ENCODE peak calls at places on chromosomes 16 and 17, in four cellular contexts. One of them, this sample, is unnamed.

GRCh38 chr16:10984509-10984908 is 40.1 kb downstream of the CLEC16A start:
- DNase-seq in substantia nigra: no peak
- DNase-seq in lung: no peak
- DNase-seq in CD4-positive, alpha-beta T cell: no peak
- DNase-seq in this sample: no peak

GRCh38 chr17:63497708-63498483 is 21.0 kb downstream of the ACE start:
- DNase-seq in substantia nigra: no peak
- DNase-seq in CD4-positive, alpha-beta T cell: no peak
- DNase-seq in lung: no peak
- DNase-seq in this sample: no peak

GRCh38 chr17:72539981-72540897 is 419.4 kb downstream of the SOX9 start:
- DNase-seq in lung: peak
- DNase-seq in substantia nigra: peak
- DNase-seq in CD4-positive, alpha-beta T cell: peak
- DNase-seq in this sample: peak

GRCh38 chr17:5049314-5049819 is 14.1 kb upstream of the SLC52A1 start:
- DNase-seq in substantia nigra: no peak
- DNase-seq in lung: no peak
- DNase-seq in CD4-positive, alpha-beta T cell: peak
- DNase-seq in this sample: no peak

GRCh38 chr17:77451894-77452852 is 311.4 kb downstream of the SEC14L1 start:
- DNase-seq in CD4-positive, alpha-beta T cell: no peak
- DNase-seq in lung: no peak
- DNase-seq in substantia nigra: peak
- DNase-seq in this sample: no peak

GRCh38 chr17:80315517-80316182 is 55.0 kb downstream of the RNF213 start:
- DNase-seq in CD4-positive, alpha-beta T cell: no peak
- DNase-seq in lung: no peak
- DNase-seq in substantia nigra: no peak
- DNase-seq in this sample: no peak

GRCh38 chr17:7889166-7889584 is 586 bp downstream of the CHD3 start:
- DNase-seq in lung: peak
- DNase-seq in CD4-positive, alpha-beta T cell: peak
- DNase-seq in substantia nigra: peak
- DNase-seq in this sample: peak

GRCh38 chr17:78831688-78832540 is 8.7 kb downstream of the USP36 start:
- DNase-seq in lung: no peak
- DNase-seq in substantia nigra: no peak
- DNase-seq in CD4-positive, alpha-beta T cell: no peak
- DNase-seq in this sample: no peak

GRCh38 chr17:81043725-81044427 is 8.9 kb downstream of the BAIAP2 start:
- DNase-seq in lung: peak
- DNase-seq in substantia nigra: no peak
- DNase-seq in CD4-positive, alpha-beta T cell: no peak
- DNase-seq in this sample: no peak

GRCh38 chr16:87525352-87525751 is 32.5 kb upstream of the ZCCHC14 start:
- DNase-seq in substantia nigra: no peak
- DNase-seq in CD4-positive, alpha-beta T cell: no peak
- DNase-seq in lung: no peak
- DNase-seq in this sample: no peak

GRCh38 chr16:12874135-12874534 is 27.3 kb upstream of the SHISA9 start:
- DNase-seq in CD4-positive, alpha-beta T cell: no peak
- DNase-seq in lung: no peak
- DNase-seq in substantia nigra: no peak
- DNase-seq in this sample: no peak

GRCh38 chr16:21626659-21627277 is 25.6 kb downstream of the IGSF6 start:
- DNase-seq in substantia nigra: no peak
- DNase-seq in CD4-positive, alpha-beta T cell: no peak
- DNase-seq in lung: no peak
- DNase-seq in this sample: peak

GRCh38 chr16:47611042-47611441 is 149.9 kb downstream of the PHKB start:
- DNase-seq in substantia nigra: no peak
- DNase-seq in CD4-positive, alpha-beta T cell: no peak
- DNase-seq in lung: no peak
- DNase-seq in this sample: no peak

GRCh38 chr17:82230627-82231311 is 1.9 kb downstream of the SLC16A3 start:
- DNase-seq in CD4-positive, alpha-beta T cell: no peak
- DNase-seq in substantia nigra: peak
- DNase-seq in lung: peak
- DNase-seq in this sample: peak

GRCh38 chr17:80991645-80992076 is at the start of gene CHMP6:
- DNase-seq in substantia nigra: peak
- DNase-seq in lung: peak
- DNase-seq in CD4-positive, alpha-beta T cell: peak
- DNase-seq in this sample: peak

GRCh38 chr16:16788004-16788403 is 409.1 kb downstream of the NPIPA7 start:
- DNase-seq in substantia nigra: no peak
- DNase-seq in lung: no peak
- DNase-seq in CD4-positive, alpha-beta T cell: no peak
- DNase-seq in this sample: no peak

GRCh38 chr16:54447606-54448440 is 161.2 kb upstream of the IRX3 start:
- DNase-seq in lung: no peak
- DNase-seq in CD4-positive, alpha-beta T cell: no peak
- DNase-seq in substantia nigra: no peak
- DNase-seq in this sample: no peak

GRCh38 chr16:57621521-57622268 is 6.7 kb upstream of the ADGRG1 start:
- DNase-seq in substantia nigra: no peak
- DNase-seq in CD4-positive, alpha-beta T cell: no peak
- DNase-seq in lung: no peak
- DNase-seq in this sample: no peak

This sample was measured in midbrain.